ENCODE peak calls at places on chromosome 6, in ten cellular contexts. One of them, this sample, is unnamed.

GRCh38 chr6:129032602-129033001 is 149.7 kb downstream of the LAMA2 start:
- DNase-seq in kidney glomerular epithelial cell: no peak
- DNase-seq in HT1080: no peak
- DNase-seq in esophagus squamous epithelium: no peak
- DNase-seq in GDM1: no peak
- DNase-seq in GM20000: no peak
- DNase-seq in iris pigment epithelial cell: no peak
- DNase-seq in GM23338: no peak
- DNase-seq in Calu3: no peak
- DNase-seq in dorsolateral prefrontal cortex: no peak
- DNase-seq in this sample: no peak

GRCh38 chr6:111849298-111849697 is 24.0 kb downstream of the FYN start:
- DNase-seq in kidney glomerular epithelial cell: no peak
- DNase-seq in HT1080: no peak
- DNase-seq in esophagus squamous epithelium: no peak
- DNase-seq in GDM1: no peak
- DNase-seq in GM20000: no peak
- DNase-seq in iris pigment epithelial cell: no peak
- DNase-seq in GM23338: no peak
- DNase-seq in Calu3: no peak
- DNase-seq in dorsolateral prefrontal cortex: no peak
- DNase-seq in this sample: no peak

GRCh38 chr6:26351544-26351953 is 13.4 kb upstream of the BTN3A2 start:
- DNase-seq in kidney glomerular epithelial cell: peak; percentile 99
- DNase-seq in HT1080: peak; percentile 98
- DNase-seq in esophagus squamous epithelium: no peak
- DNase-seq in GDM1: no peak
- DNase-seq in GM20000: no peak
- DNase-seq in iris pigment epithelial cell: peak; percentile 100
- DNase-seq in GM23338: no peak
- DNase-seq in Calu3: no peak
- DNase-seq in dorsolateral prefrontal cortex: no peak
- DNase-seq in this sample: peak; percentile 99

GRCh38 chr6:209432-210103 is 82.7 kb upstream of the DUSP22 start:
- DNase-seq in kidney glomerular epithelial cell: no peak
- DNase-seq in HT1080: no peak
- DNase-seq in esophagus squamous epithelium: no peak
- DNase-seq in GDM1: no peak
- DNase-seq in GM20000: peak; percentile 82
- DNase-seq in iris pigment epithelial cell: no peak
- DNase-seq in GM23338: no peak
- DNase-seq in Calu3: no peak
- DNase-seq in dorsolateral prefrontal cortex: no peak
- DNase-seq in this sample: no peak

GRCh38 chr6:29909995-29910394 is 32.3 kb upstream of the HLA-A start:
- DNase-seq in kidney glomerular epithelial cell: no peak
- DNase-seq in HT1080: no peak
- DNase-seq in esophagus squamous epithelium: no peak
- DNase-seq in GDM1: no peak
- DNase-seq in GM20000: no peak
- DNase-seq in iris pigment epithelial cell: no peak
- DNase-seq in GM23338: no peak
- DNase-seq in Calu3: no peak
- DNase-seq in dorsolateral prefrontal cortex: no peak
- DNase-seq in this sample: no peak

GRCh38 chr6:150403458-150404245 is 34.8 kb downstream of the IYD start:
- DNase-seq in kidney glomerular epithelial cell: peak; percentile 95
- DNase-seq in HT1080: peak; percentile 64
- DNase-seq in esophagus squamous epithelium: no peak
- DNase-seq in GDM1: no peak
- DNase-seq in GM20000: no peak
- DNase-seq in iris pigment epithelial cell: peak; percentile 92
- DNase-seq in GM23338: no peak
- DNase-seq in Calu3: peak; percentile 52
- DNase-seq in dorsolateral prefrontal cortex: no peak
- DNase-seq in this sample: peak; percentile 74

GRCh38 chr6:1821188-1822183 is 211.8 kb downstream of the FOXC1 start:
- DNase-seq in kidney glomerular epithelial cell: no peak
- DNase-seq in HT1080: no peak
- DNase-seq in esophagus squamous epithelium: no peak
- DNase-seq in GDM1: no peak
- DNase-seq in GM20000: no peak
- DNase-seq in iris pigment epithelial cell: peak; percentile 55
- DNase-seq in GM23338: no peak
- DNase-seq in Calu3: peak; percentile 9
- DNase-seq in dorsolateral prefrontal cortex: no peak
- DNase-seq in this sample: no peak

GRCh38 chr6:156955494-156956183 is 178.5 kb downstream of the ARID1B start:
- DNase-seq in kidney glomerular epithelial cell: no peak
- DNase-seq in HT1080: no peak
- DNase-seq in esophagus squamous epithelium: no peak
- DNase-seq in GDM1: no peak
- DNase-seq in GM20000: no peak
- DNase-seq in iris pigment epithelial cell: peak; percentile 72
- DNase-seq in GM23338: no peak
- DNase-seq in Calu3: no peak
- DNase-seq in dorsolateral prefrontal cortex: no peak
- DNase-seq in this sample: no peak

GRCh38 chr6:105835373-105835772 is 250.8 kb upstream of the PRDM1 start:
- DNase-seq in kidney glomerular epithelial cell: no peak
- DNase-seq in HT1080: peak; percentile 23
- DNase-seq in esophagus squamous epithelium: no peak
- DNase-seq in GDM1: no peak
- DNase-seq in GM20000: no peak
- DNase-seq in iris pigment epithelial cell: peak; percentile 35
- DNase-seq in GM23338: peak; percentile 79
- DNase-seq in Calu3: peak; percentile 48
- DNase-seq in dorsolateral prefrontal cortex: no peak
- DNase-seq in this sample: no peak

GRCh38 chr6:163123098-163123497 is 291.4 kb upstream of the QKI start:
- DNase-seq in kidney glomerular epithelial cell: no peak
- DNase-seq in HT1080: no peak
- DNase-seq in esophagus squamous epithelium: no peak
- DNase-seq in GDM1: no peak
- DNase-seq in GM20000: no peak
- DNase-seq in iris pigment epithelial cell: no peak
- DNase-seq in GM23338: peak; percentile 90
- DNase-seq in Calu3: no peak
- DNase-seq in dorsolateral prefrontal cortex: no peak
- DNase-seq in this sample: no peak

GRCh38 chr6:109348246-109348645 is 34.0 kb downstream of the CD164 start:
- DNase-seq in kidney glomerular epithelial cell: no peak
- DNase-seq in HT1080: no peak
- DNase-seq in esophagus squamous epithelium: no peak
- DNase-seq in GDM1: no peak
- DNase-seq in GM20000: no peak
- DNase-seq in iris pigment epithelial cell: no peak
- DNase-seq in GM23338: no peak
- DNase-seq in Calu3: no peak
- DNase-seq in dorsolateral prefrontal cortex: no peak
- DNase-seq in this sample: no peak

GRCh38 chr6:111503660-111504059 is 20.6 kb upstream of the REV3L start:
- DNase-seq in kidney glomerular epithelial cell: no peak
- DNase-seq in HT1080: no peak
- DNase-seq in esophagus squamous epithelium: no peak
- DNase-seq in GDM1: no peak
- DNase-seq in GM20000: no peak
- DNase-seq in iris pigment epithelial cell: peak; percentile 29
- DNase-seq in GM23338: no peak
- DNase-seq in Calu3: no peak
- DNase-seq in dorsolateral prefrontal cortex: no peak
- DNase-seq in this sample: no peak

GRCh38 chr6:43770417-43771209 is 602 bp downstream of the VEGFA start:
- DNase-seq in kidney glomerular epithelial cell: peak; percentile 57
- DNase-seq in HT1080: peak; percentile 52
- DNase-seq in esophagus squamous epithelium: no peak
- DNase-seq in GDM1: peak; percentile 30
- DNase-seq in GM20000: peak; percentile 74
- DNase-seq in iris pigment epithelial cell: peak; percentile 71
- DNase-seq in GM23338: peak; percentile 75
- DNase-seq in Calu3: peak; percentile 81
- DNase-seq in dorsolateral prefrontal cortex: peak; percentile 58
- DNase-seq in this sample: no peak